ENCODE peak calls at places on chromosome 17, in seven cellular contexts. O is pancreas; J is stomach; W is activated CD4-positive, alpha-beta T cell treated with anti-CD3 and anti-CD28 coated beads, Interleukin-2, amount 10 ng/mL, durations not matched to agents 7 days and 5 days; Q is B cell; F is NCI-H460; V is GM04504. Z is an unnamed sample.

GRCh38 chr17:71937914-71938313 is 182.9 kb upstream of the SOX9 start:
- DNase-seq in V (no peak), W (no peak), J (no peak), F (no peak), O (no peak), Q (no peak), Z (no peak)

GRCh38 chr17:69874220-69874670 is 200.8 kb upstream of the KCNJ16 start:
- DNase-seq in J (no peak), Q (no peak), O (no peak), F (no peak), W (no peak), V (peak), Z (no peak)

GRCh38 chr17:65305778-65306177 is 168.6 kb downstream of the RGS9 start:
- DNase-seq in J (no peak), V (no peak), W (no peak), O (no peak), F (no peak), Q (no peak), Z (no peak)

GRCh38 chr17:62664336-62665120 is 37.1 kb downstream of the MRC2 start:
- DNase-seq in O (no peak), F (no peak), W (no peak), J (no peak), Q (no peak), V (no peak), Z (no peak)

GRCh38 chr17:71458322-71458721 is 662.5 kb upstream of the SOX9 start:
- DNase-seq in F (no peak), Q (no peak), J (no peak), W (no peak), O (no peak), V (no peak), Z (no peak)

GRCh38 chr17:79607941-79608728 is 2.7 kb downstream of the RBFOX3 start:
- DNase-seq in F (peak), O (no peak), J (no peak), V (no peak), W (no peak), Q (no peak), Z (no peak)

GRCh38 chr17:12113156-12113555 is 92.5 kb downstream of the MAP2K4 start:
- DNase-seq in F (no peak), V (no peak), O (no peak), W (no peak), Q (no peak), J (no peak), Z (no peak)

GRCh38 chr17:74882517-74883240 is 9.9 kb upstream of the FDXR start:
- DNase-seq in J (no peak), O (no peak), Q (no peak), W (no peak), F (no peak), V (no peak), Z (no peak)

GRCh38 chr17:57553991-57554825 is 190.9 kb downstream of the CCDC182 start:
- DNase-seq in J (no peak), F (no peak), W (no peak), Q (no peak), O (no peak), V (no peak), Z (no peak)

GRCh38 chr17:74387365-74388218 is 20.3 kb downstream of the GPR142 start:
- DNase-seq in J (peak), F (no peak), Q (no peak), V (no peak), O (no peak), W (no peak), Z (no peak)

GRCh38 chr17:54172654-54173316 is 350.1 kb downstream of the KIF2B start:
- DNase-seq in F (no peak), O (no peak), Q (no peak), W (no peak), J (no peak), V (no peak), Z (no peak)

GRCh38 chr17:18043491-18043890 is 4.3 kb downstream of the GID4 start:
- DNase-seq in J (no peak), F (no peak), O (no peak), W (no peak), V (no peak), Q (no peak), Z (no peak)

GRCh38 chr17:28735242-28735722 is 6.7 kb downstream of the NEK8 start:
- DNase-seq in V (no peak), J (no peak), W (no peak), O (no peak), F (no peak), Q (no peak), Z (no peak)

GRCh38 chr17:58741121-58741625 is 14.5 kb upstream of the PPM1E start:
- DNase-seq in F (peak), J (no peak), Q (no peak), V (no peak), W (no peak), O (no peak), Z (no peak)

GRCh38 chr17:70107441-70107840 is 32.4 kb downstream of the KCNJ16 start:
- DNase-seq in W (no peak), O (no peak), F (no peak), V (no peak), J (no peak), Q (no peak), Z (no peak)

GRCh38 chr17:76562734-76563148 is 22.9 kb downstream of the PRCD start:
- DNase-seq in W (no peak), J (no peak), V (peak), F (no peak), Q (no peak), O (no peak), Z (no peak)

GRCh38 chr17:76076765-76077581 is 2.0 kb upstream of the ZACN start:
- DNase-seq in J (no peak), W (peak), Q (peak), O (no peak), V (no peak), F (no peak), Z (no peak)

GRCh38 chr17:76550712-76551615 is 11.1 kb downstream of the PRCD start:
- DNase-seq in Q (no peak), J (no peak), O (no peak), W (no peak), V (no peak), F (peak), Z (peak)

GRCh38 chr17:65027305-65027704 is 29.2 kb downstream of the GNA13 start:
- DNase-seq in W (peak), J (no peak), O (no peak), Q (no peak), F (peak), V (no peak), Z (no peak)

GRCh38 chr17:3316836-3317235 is 18.7 kb upstream of the OR3A1 start:
- DNase-seq in Q (no peak), O (no peak), F (no peak), J (no peak), W (no peak), V (no peak), Z (no peak)

GRCh38 chr17:74744714-74745547 is 3.5 kb upstream of the NHERF1 start:
- DNase-seq in W (peak), Q (peak), V (peak), F (peak), O (peak), J (peak), Z (peak)

GRCh38 chr17:19703776-19704371 is 12.5 kb downstream of the SLC47A2 start:
- DNase-seq in Q (no peak), W (no peak), V (no peak), J (peak), F (no peak), O (no peak), Z (no peak)

GRCh38 chr17:81804559-81805399 is 829 bp downstream of the GCGR start:
- DNase-seq in Q (no peak), V (no peak), F (no peak), W (no peak), O (peak), J (no peak), Z (no peak)

GRCh38 chr17:80362428-80363119 is 52.4 kb upstream of the ENDOV start:
- DNase-seq in J (no peak), Q (no peak), F (no peak), O (no peak), W (no peak), V (no peak), Z (no peak)

Z was measured in lung.